ENCODE peak calls at places on chromosomes 1 and 21, in seven cellular contexts. D is H4, E is upper lobe of right lung, H is stomach, B is GM12892, R is neural crest cell, M is GM18507. N is an unnamed sample.

GRCh38 chr1:221729771-221730170 is 12.1 kb downstream of the DUSP10 start:
- DNase-seq in D (no peak), E (no peak), H (no peak), B (no peak), R (no peak), M (no peak), N (no peak)

GRCh38 chr1:1328254-1328653 is 2.8 kb upstream of the TAS1R3 start:
- DNase-seq in D (no peak), E (no peak), H (no peak), B (no peak), R (no peak), M (no peak), N (no peak)

GRCh38 chr1:156104065-156104810 is 10.3 kb upstream of the LMNA start:
- DNase-seq in D (peak), E (peak), H (peak), B (no peak), R (no peak), M (no peak), N (peak)

GRCh38 chr1:76269175-76269574 is 194.6 kb downstream of the ST6GALNAC3 start:
- DNase-seq in D (peak), E (no peak), H (no peak), B (no peak), R (no peak), M (no peak), N (no peak)

GRCh38 chr1:243313635-243314536 is 58.0 kb downstream of the SDCCAG8 start:
- DNase-seq in D (no peak), E (no peak), H (no peak), B (peak), R (no peak), M (no peak), N (no peak)

GRCh38 chr21:45505416-45506021 is 36.7 kb downstream of the SLC19A1 start:
- DNase-seq in D (no peak), E (peak), H (peak), B (no peak), R (no peak), M (no peak), N (peak)

GRCh38 chr21:25254491-25255174 is 352.6 kb downstream of the MRPL39 start:
- DNase-seq in D (no peak), E (no peak), H (no peak), B (no peak), R (no peak), M (no peak), N (no peak)

GRCh38 chr1:221289103-221289502 is 409.9 kb downstream of the HLX start:
- DNase-seq in D (no peak), E (no peak), H (no peak), B (no peak), R (no peak), M (no peak), N (no peak)

GRCh38 chr1:223712184-223712855 is at the start of gene CAPN2:
- DNase-seq in D (peak), E (peak), H (peak), B (peak), R (peak), M (peak), N (peak)

GRCh38 chr1:111142358-111142975 is 2.4 kb downstream of the CEPT1 start:
- DNase-seq in D (no peak), E (no peak), H (no peak), B (no peak), R (no peak), M (no peak), N (no peak)

GRCh38 chr1:107544285-107544684 is 403.4 kb downstream of the NTNG1 start:
- DNase-seq in D (no peak), E (no peak), H (no peak), B (no peak), R (no peak), M (no peak), N (no peak)

GRCh38 chr1:201309420-201309819 is 26.1 kb downstream of the PKP1 start:
- DNase-seq in D (peak), E (peak), H (peak), B (no peak), R (peak), M (no peak), N (no peak)

GRCh38 chr1:155884028-155884950 is 24.9 kb downstream of the SYT11 start:
- DNase-seq in D (no peak), E (no peak), H (no peak), B (no peak), R (no peak), M (no peak), N (no peak)

GRCh38 chr1:34590211-34590623 is 164.6 kb upstream of the GJB5 start:
- DNase-seq in D (no peak), E (no peak), H (no peak), B (no peak), R (no peak), M (no peak), N (no peak)

GRCh38 chr1:37887986-37888700 is 28.8 kb upstream of the MTF1 start:
- DNase-seq in D (no peak), E (no peak), H (no peak), B (no peak), R (no peak), M (no peak), N (no peak)

GRCh38 chr1:207803678-207804077 is 51.8 kb downstream of the CD46 start:
- DNase-seq in D (no peak), E (no peak), H (no peak), B (no peak), R (no peak), M (no peak), N (no peak)

GRCh38 chr1:101290922-101291561 is 54.2 kb downstream of the S1PR1 start:
- DNase-seq in D (no peak), E (no peak), H (no peak), B (no peak), R (no peak), M (no peak), N (no peak)

GRCh38 chr1:44707959-44708831 is 22.8 kb downstream of the RNU5D-1 start:
- DNase-seq in D (peak), E (no peak), H (no peak), B (no peak), R (no peak), M (no peak), N (no peak)

GRCh38 chr1:52814465-52814864 is 28.1 kb upstream of the ZYG11A start:
- DNase-seq in D (no peak), E (no peak), H (no peak), B (no peak), R (no peak), M (no peak), N (no peak)

GRCh38 chr1:12485231-12486172 is 132.5 kb downstream of the DHRS3 start:
- DNase-seq in D (no peak), E (no peak), H (no peak), B (no peak), R (no peak), M (no peak), N (no peak)

GRCh38 chr1:2416403-2416802 is 4.0 kb upstream of the PEX10 start:
- DNase-seq in D (no peak), E (no peak), H (peak), B (no peak), R (no peak), M (no peak), N (no peak)

GRCh38 chr1:58597076-58597475 is 20.0 kb upstream of the TACSTD2 start:
- DNase-seq in D (no peak), E (no peak), H (no peak), B (no peak), R (no peak), M (no peak), N (no peak)

N was measured in aorta.